ENCODE peak calls at places on chromosome 2, in nine cellular contexts. One of them, this sample, is unnamed.
A peak's percentile ranks its signal among the peaks of the same experiment; 100 is the strongest.

GRCh38 chr2:120729410-120730052 is 6.1 kb upstream of the GLI2 start:
- DNase-seq in KBM-7: no peak
- DNase-seq in activated CD8-positive, alpha-beta memory T cell treated with anti-CD3 and anti-CD28 coated beads for 1 hour: no peak
- DNase-seq in GM18507: no peak
- DNase-seq in iris pigment epithelial cell: peak; percentile 86
- DNase-seq in CD4-positive, alpha-beta memory T cell: no peak
- DNase-seq in neural crest cell: no peak
- DNase-seq in left kidney: peak; percentile 85
- DNase-seq in EL: peak; percentile 81
- DNase-seq in this sample: peak; percentile 71

GRCh38 chr2:188203756-188204155 is 87.9 kb upstream of the GULP1 start:
- DNase-seq in KBM-7: no peak
- DNase-seq in activated CD8-positive, alpha-beta memory T cell treated with anti-CD3 and anti-CD28 coated beads for 1 hour: no peak
- DNase-seq in GM18507: no peak
- DNase-seq in iris pigment epithelial cell: no peak
- DNase-seq in CD4-positive, alpha-beta memory T cell: no peak
- DNase-seq in neural crest cell: no peak
- DNase-seq in left kidney: no peak
- DNase-seq in EL: no peak
- DNase-seq in this sample: no peak

GRCh38 chr2:45180033-45180746 is 170.9 kb upstream of the SIX2 start:
- DNase-seq in KBM-7: no peak
- DNase-seq in activated CD8-positive, alpha-beta memory T cell treated with anti-CD3 and anti-CD28 coated beads for 1 hour: no peak
- DNase-seq in GM18507: no peak
- DNase-seq in iris pigment epithelial cell: no peak
- DNase-seq in CD4-positive, alpha-beta memory T cell: no peak
- DNase-seq in neural crest cell: no peak
- DNase-seq in left kidney: no peak
- DNase-seq in EL: no peak
- DNase-seq in this sample: no peak

GRCh38 chr2:73023497-73023896 is 48.0 kb downstream of the SFXN5 start:
- DNase-seq in KBM-7: no peak
- DNase-seq in activated CD8-positive, alpha-beta memory T cell treated with anti-CD3 and anti-CD28 coated beads for 1 hour: no peak
- DNase-seq in GM18507: no peak
- DNase-seq in iris pigment epithelial cell: no peak
- DNase-seq in CD4-positive, alpha-beta memory T cell: no peak
- DNase-seq in neural crest cell: no peak
- DNase-seq in left kidney: no peak
- DNase-seq in EL: no peak
- DNase-seq in this sample: no peak

GRCh38 chr2:164599954-164600589 is 21.2 kb downstream of the GRB14 start:
- DNase-seq in KBM-7: peak; percentile 81
- DNase-seq in activated CD8-positive, alpha-beta memory T cell treated with anti-CD3 and anti-CD28 coated beads for 1 hour: no peak
- DNase-seq in GM18507: no peak
- DNase-seq in iris pigment epithelial cell: peak; percentile 82
- DNase-seq in CD4-positive, alpha-beta memory T cell: no peak
- DNase-seq in neural crest cell: peak; percentile 29
- DNase-seq in left kidney: peak; percentile 81
- DNase-seq in EL: peak; percentile 67
- DNase-seq in this sample: peak; percentile 68

GRCh38 chr2:133953524-133953923 is 300.3 kb upstream of the MGAT5 start:
- DNase-seq in KBM-7: no peak
- DNase-seq in activated CD8-positive, alpha-beta memory T cell treated with anti-CD3 and anti-CD28 coated beads for 1 hour: no peak
- DNase-seq in GM18507: peak; percentile 14
- DNase-seq in iris pigment epithelial cell: no peak
- DNase-seq in CD4-positive, alpha-beta memory T cell: no peak
- DNase-seq in neural crest cell: no peak
- DNase-seq in left kidney: no peak
- DNase-seq in EL: no peak
- DNase-seq in this sample: no peak

GRCh38 chr2:27378809-27379290 is 1.7 kb downstream of the ZNF513 start:
- DNase-seq in KBM-7: no peak
- DNase-seq in activated CD8-positive, alpha-beta memory T cell treated with anti-CD3 and anti-CD28 coated beads for 1 hour: no peak
- DNase-seq in GM18507: no peak
- DNase-seq in iris pigment epithelial cell: no peak
- DNase-seq in CD4-positive, alpha-beta memory T cell: no peak
- DNase-seq in neural crest cell: no peak
- DNase-seq in left kidney: no peak
- DNase-seq in EL: no peak
- DNase-seq in this sample: no peak

GRCh38 chr2:240600451-240600961 is 14.0 kb downstream of the CAPN10 start:
- DNase-seq in KBM-7: no peak
- DNase-seq in activated CD8-positive, alpha-beta memory T cell treated with anti-CD3 and anti-CD28 coated beads for 1 hour: no peak
- DNase-seq in GM18507: no peak
- DNase-seq in iris pigment epithelial cell: no peak
- DNase-seq in CD4-positive, alpha-beta memory T cell: no peak
- DNase-seq in neural crest cell: no peak
- DNase-seq in left kidney: no peak
- DNase-seq in EL: no peak
- DNase-seq in this sample: no peak

GRCh38 chr2:152560163-152560562 is 157.1 kb downstream of the PRPF40A start:
- DNase-seq in KBM-7: no peak
- DNase-seq in activated CD8-positive, alpha-beta memory T cell treated with anti-CD3 and anti-CD28 coated beads for 1 hour: no peak
- DNase-seq in GM18507: no peak
- DNase-seq in iris pigment epithelial cell: peak; percentile 38
- DNase-seq in CD4-positive, alpha-beta memory T cell: no peak
- DNase-seq in neural crest cell: no peak
- DNase-seq in left kidney: no peak
- DNase-seq in EL: peak; percentile 72
- DNase-seq in this sample: no peak